ENCODE peak calls at places on chromosomes 12 and 14, in nine cellular contexts. F is HepG2, Y is vagina, N is breast epithelium, W is Panc1, K is stomach, Z is H1, A is prostate gland, E is HL-60. P is an unnamed sample.

GRCh38 chr12:108811411-108812185 is 45.8 kb downstream of the SSH1 start:
- DNase-seq in N (peak), Y (no peak), A (no peak), E (no peak), W (no peak), K (no peak), Z (no peak), F (no peak), P (no peak)

GRCh38 chr12:89840162-89840922 is 131.7 kb upstream of the ATP2B1 start:
- DNase-seq in A (no peak), Y (no peak), F (no peak), K (no peak), E (peak), Z (no peak), N (no peak), W (no peak), P (no peak)

GRCh38 chr14:39731912-39732311 is 299.7 kb upstream of the FBXO33 start:
- DNase-seq in W (no peak), N (no peak), F (peak), A (no peak), Y (no peak), K (no peak), Z (no peak), E (no peak), P (no peak)

GRCh38 chr14:70655110-70655826 is 13.6 kb downstream of the TTC9 start:
- DNase-seq in F (no peak), E (peak), Z (no peak), N (no peak), W (no peak), A (no peak), Y (no peak), K (peak), P (peak)

GRCh38 chr14:104724981-104725771 is 1.1 kb downstream of the ADSS1 start:
- DNase-seq in N (no peak), E (no peak), F (peak), W (no peak), K (peak), A (no peak), Y (no peak), Z (no peak), P (peak)

GRCh38 chr12:53500119-53500775 is 836 bp upstream of the TARBP2 start:
- DNase-seq in N (peak), Z (no peak), W (no peak), A (no peak), K (peak), Y (no peak), E (peak), F (peak), P (peak)

GRCh38 chr12:70045036-70045435 is 198.2 kb upstream of the CNOT2 start:
- DNase-seq in A (no peak), Z (no peak), W (no peak), F (no peak), E (no peak), N (no peak), Y (no peak), K (no peak), P (no peak)

GRCh38 chr12:69534389-69534822 is 50.9 kb upstream of the CCT2 start:
- DNase-seq in A (no peak), F (peak), Z (peak), K (no peak), W (peak), Y (no peak), E (no peak), N (peak), P (peak)

GRCh38 chr12:83866477-83866876 is 1046.1 kb downstream of the SLC6A15 start:
- DNase-seq in K (no peak), Y (no peak), E (no peak), Z (no peak), N (no peak), W (no peak), A (no peak), F (no peak), P (no peak)

GRCh38 chr12:109764776-109765492 is 51.3 kb downstream of the FAM222A start:
- DNase-seq in F (no peak), E (no peak), Y (peak), K (peak), Z (no peak), A (no peak), N (no peak), W (no peak), P (no peak)

GRCh38 chr12:121089031-121089812 is 43.5 kb upstream of the P2RX7 start:
- DNase-seq in Z (no peak), E (no peak), F (peak), Y (no peak), A (no peak), K (peak), W (no peak), N (no peak), P (peak)

GRCh38 chr14:56199095-56199975 is 81.1 kb downstream of the PELI2 start:
- DNase-seq in K (no peak), Y (no peak), E (no peak), N (no peak), W (no peak), F (no peak), Z (no peak), A (no peak), P (no peak)

GRCh38 chr14:95507174-95507573 is 9.3 kb downstream of the SYNE3 start:
- DNase-seq in W (no peak), K (peak), A (peak), F (no peak), N (peak), Y (no peak), Z (no peak), E (peak), P (peak)

GRCh38 chr12:76636141-76636692 is 76.6 kb upstream of the OSBPL8 start:
- DNase-seq in W (no peak), Y (no peak), K (no peak), A (no peak), F (no peak), N (no peak), E (no peak), Z (no peak), P (no peak)

GRCh38 chr14:24959791-24960331 is 90.1 kb downstream of the STXBP6 start:
- DNase-seq in Y (no peak), A (no peak), F (peak), W (no peak), Z (no peak), N (no peak), K (no peak), E (no peak), P (peak)

GRCh38 chr12:60387356-60387755 is 791.5 kb downstream of the SLC16A7 start:
- DNase-seq in Y (no peak), N (no peak), W (no peak), F (no peak), Z (no peak), A (no peak), E (no peak), K (no peak), P (no peak)

GRCh38 chr12:122029620-122030426 is 8.1 kb downstream of the BCL7A start:
- DNase-seq in Z (no peak), W (no peak), K (no peak), E (no peak), F (no peak), Y (no peak), N (peak), A (no peak), P (no peak)

GRCh38 chr12:130013771-130014484 is 110.1 kb upstream of the TMEM132D start:
- DNase-seq in N (no peak), A (peak), Z (peak), Y (no peak), F (peak), K (peak), W (peak), E (no peak), P (peak)

GRCh38 chr12:69500631-69501030 is 30.4 kb downstream of the FRS2 start:
- DNase-seq in W (no peak), A (no peak), F (no peak), N (no peak), K (no peak), Y (no peak), Z (no peak), E (no peak), P (no peak)

GRCh38 chr12:132423251-132424117 is 66.5 kb upstream of the FBRSL1 start:
- DNase-seq in E (no peak), Y (no peak), N (no peak), F (peak), Z (no peak), A (no peak), K (no peak), W (no peak), P (no peak)

GRCh38 chr12:92992041-92992440 is 62.9 kb upstream of the EEA1 start:
- DNase-seq in F (no peak), K (no peak), Z (no peak), N (no peak), A (no peak), W (no peak), Y (no peak), E (no peak), P (no peak)

GRCh38 chr14:74593241-74593985 is 18.6 kb downstream of the LTBP2 start:
- DNase-seq in A (no peak), N (no peak), Z (no peak), E (no peak), W (no peak), F (peak), Y (no peak), K (no peak), P (no peak)

GRCh38 chr12:75660107-75660530 is 148.7 kb upstream of the KRR1 start:
- DNase-seq in Z (no peak), N (no peak), A (no peak), E (no peak), K (no peak), W (no peak), F (no peak), Y (no peak), P (no peak)

GRCh38 chr14:74217672-74218448 is 21.4 kb upstream of the VSX2 start:
- DNase-seq in E (peak), Y (no peak), K (peak), N (no peak), Z (peak), W (peak), A (peak), F (peak), P (peak)

GRCh38 chr12:95858451-95859343 is at the start of gene SNRPF:
- DNase-seq in Y (no peak), N (peak), A (peak), K (peak), W (peak), E (peak), Z (peak), F (peak), P (peak)

DNA sequence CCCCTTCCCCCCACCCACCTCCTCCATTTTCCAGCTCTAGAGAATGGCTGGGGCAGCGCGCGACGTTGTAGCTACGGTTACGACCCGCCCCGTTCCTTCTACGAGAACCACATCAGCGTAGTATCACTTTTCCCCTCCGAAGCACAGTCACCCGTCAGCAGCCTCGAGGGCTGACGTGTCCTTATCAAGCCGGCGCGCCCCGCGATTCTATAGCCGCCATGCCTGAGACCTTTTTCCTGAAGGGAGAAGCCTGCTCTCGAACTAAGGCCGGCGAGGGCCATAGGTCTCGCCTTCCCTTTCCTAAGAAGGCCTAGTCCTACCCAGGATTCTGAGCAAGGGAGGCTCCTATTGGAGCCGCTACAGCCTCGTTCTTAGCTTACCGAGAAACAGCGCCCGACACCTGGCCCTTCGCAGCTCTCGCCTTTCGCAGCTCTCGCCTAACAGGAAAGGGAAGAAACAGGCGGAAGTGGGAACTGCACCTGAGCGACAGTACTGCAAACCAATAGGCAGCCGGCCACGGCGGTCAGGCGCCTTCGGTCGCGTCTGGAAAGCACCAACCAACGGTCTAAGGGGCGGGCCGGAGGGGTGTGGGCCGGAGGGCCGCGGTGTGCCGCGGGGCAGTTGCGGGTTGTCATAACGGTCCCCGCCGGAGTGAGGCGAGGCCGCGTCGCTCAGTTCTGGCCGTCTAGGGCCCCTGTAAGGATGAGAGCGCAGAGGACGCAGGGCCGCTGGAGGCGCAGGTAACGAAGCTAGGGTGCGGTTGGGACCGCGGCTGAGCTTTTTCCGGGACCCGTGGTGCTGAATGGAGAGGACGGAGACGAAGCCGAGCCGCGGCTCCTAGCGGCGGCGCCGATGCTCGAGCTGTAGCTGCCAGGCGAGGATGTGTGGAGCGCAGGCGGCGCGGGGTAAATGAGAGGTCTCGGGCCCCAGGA is at the start of the genes MGAT2 and RPL36AL:
- DNase-seq in E (peak), Z (peak), K (peak), W (peak), F (peak), A (peak), Y (no peak), N (peak), P (peak)
- TF ChIP-seq POLR2AphosphoS5 in E (peak), Z (peak), K (peak), W (peak), F (peak), A (peak), Y (peak), N (peak), P (peak)

GRCh38 chr12:1934068-1934467 is 15.6 kb upstream of the CACNA2D4 start:
- DNase-seq in F (no peak), K (no peak), N (no peak), A (no peak), E (no peak), W (no peak), Y (peak), Z (no peak), P (no peak)

GRCh38 chr12:1934831-1935230 is 16.4 kb upstream of the CACNA2D4 start:
- DNase-seq in E (no peak), W (no peak), Z (no peak), A (no peak), N (no peak), K (no peak), Y (peak), F (no peak), P (no peak)

GRCh38 chr12:1932264-1932777 is 13.9 kb upstream of the CACNA2D4 start:
- DNase-seq in F (no peak), A (peak), E (no peak), K (peak), Y (peak), N (no peak), Z (no peak), W (no peak), P (peak)

GRCh38 chr12:1935242-1935641 is 16.8 kb upstream of the CACNA2D4 start:
- DNase-seq in Z (no peak), W (no peak), K (no peak), E (no peak), N (no peak), A (no peak), Y (peak), F (no peak), P (no peak)

GRCh38 chr12:1933342-1933992 is 15.0 kb upstream of the CACNA2D4 start:
- DNase-seq in F (no peak), K (peak), N (no peak), E (no peak), A (no peak), Z (no peak), W (no peak), Y (peak), P (no peak)
- TF ChIP-seq CTCF in F (peak), K (no peak), N (no peak), E (no peak), A (no peak), Z (peak), W (no peak), Y (no peak), P (no peak)

GRCh38 chr12:119258149-119258548 is 76.4 kb upstream of the CCDC60 start:
- DNase-seq in W (no peak), N (no peak), Z (no peak), K (no peak), A (no peak), Y (no peak), F (no peak), E (no peak), P (no peak)
- TF ChIP-seq POLR2AphosphoS5 in W (no peak), N (no peak), Z (no peak), K (no peak), A (no peak), Y (no peak), F (no peak), E (no peak), P (no peak)

DNA sequence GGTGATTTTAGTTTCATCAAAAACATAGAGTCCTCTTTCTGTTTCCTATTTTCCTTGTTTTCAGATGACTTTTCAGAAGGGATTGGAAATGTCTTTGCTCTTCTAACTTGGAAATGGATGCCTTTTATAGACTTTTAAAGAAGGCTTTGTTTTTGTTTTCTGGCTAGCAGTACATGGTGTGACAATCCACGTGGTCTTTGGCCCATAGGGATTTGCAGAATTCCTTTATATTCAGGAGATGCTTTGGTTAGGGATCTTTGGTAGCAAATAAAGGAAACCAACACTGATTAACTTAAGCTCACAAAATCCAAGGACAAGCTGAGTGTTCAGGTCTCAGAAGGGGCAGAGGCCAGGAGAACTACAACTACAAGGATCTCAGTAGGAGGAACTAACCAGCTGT is 58.5 kb upstream of the MANSC4 start:
- DNase-seq in E (no peak), N (no peak), W (no peak), F (no peak), Y (no peak), K (no peak), Z (no peak), A (no peak), P (no peak)
- TF ChIP-seq CTCF in E (no peak), N (no peak), W (no peak), F (no peak), Y (no peak), K (no peak), Z (no peak), A (no peak), P (no peak)

GRCh38 chr12:46214668-46215429 is 54.0 kb downstream of the SLC38A1 start:
- DNase-seq in K (peak), W (no peak), Z (no peak), A (no peak), F (no peak), N (no peak), E (no peak), Y (no peak), P (peak)
- TF ChIP-seq POLR2AphosphoS5 in K (peak), W (no peak), Z (no peak), A (no peak), F (no peak), N (no peak), E (no peak), Y (no peak), P (peak)

DNA sequence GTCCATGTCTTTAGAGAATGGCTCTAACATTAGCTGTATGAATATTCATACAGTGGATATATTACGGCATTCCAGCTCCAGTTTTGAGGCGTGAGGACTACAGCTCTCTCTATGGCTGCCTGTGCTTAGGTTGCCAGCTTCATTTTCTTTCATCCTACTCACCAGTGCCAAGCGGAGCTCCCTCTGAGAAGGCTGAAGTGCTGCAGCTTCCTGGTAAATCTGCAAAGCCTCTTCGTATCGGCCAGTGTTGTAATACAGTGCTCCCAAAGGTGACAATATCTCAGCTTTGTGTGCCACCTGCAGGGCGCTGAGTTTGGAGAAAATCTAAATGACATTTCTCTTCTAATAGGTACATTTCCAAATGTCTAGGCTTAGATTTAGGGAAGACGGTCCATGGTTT is 19.8 kb upstream of the OVCH1 start:
- DNase-seq in N (no peak), Z (no peak), F (no peak), E (no peak), A (peak), W (no peak), Y (no peak), K (no peak), P (no peak)
- TF ChIP-seq CTCF in N (no peak), Z (no peak), F (peak), E (no peak), A (no peak), W (peak), Y (no peak), K (peak), P (no peak)

GRCh38 chr14:23352506-23353432 is at the start of gene SLC22A17:
- DNase-seq in F (peak), A (peak), Y (no peak), E (no peak), Z (no peak), W (no peak), K (peak), N (peak), P (peak)

GRCh38 chr14:23356662-23357061 is 4.0 kb upstream of the SLC22A17 start:
- DNase-seq in F (no peak), Y (no peak), N (no peak), K (no peak), A (no peak), Z (no peak), W (no peak), E (no peak), P (no peak)

GRCh38 chr14:23353433-23353780 is 720 bp upstream of the SLC22A17 start:
- DNase-seq in N (no peak), F (no peak), Z (no peak), Y (no peak), K (no peak), W (no peak), E (no peak), A (no peak), P (no peak)

GRCh38 chr14:23356036-23356435 is 3.3 kb upstream of the SLC22A17 start:
- DNase-seq in Z (no peak), F (no peak), E (no peak), N (no peak), K (no peak), W (no peak), A (no peak), Y (no peak), P (no peak)

GRCh38 chr14:23354990-23355389 is 2.3 kb upstream of the SLC22A17 start:
- DNase-seq in E (no peak), Y (no peak), F (no peak), Z (no peak), A (no peak), W (no peak), K (no peak), N (no peak), P (no peak)
- TF ChIP-seq POLR2AphosphoS5 in E (no peak), Y (no peak), F (no peak), Z (peak), A (no peak), W (no peak), K (no peak), N (no peak), P (no peak)

DNA sequence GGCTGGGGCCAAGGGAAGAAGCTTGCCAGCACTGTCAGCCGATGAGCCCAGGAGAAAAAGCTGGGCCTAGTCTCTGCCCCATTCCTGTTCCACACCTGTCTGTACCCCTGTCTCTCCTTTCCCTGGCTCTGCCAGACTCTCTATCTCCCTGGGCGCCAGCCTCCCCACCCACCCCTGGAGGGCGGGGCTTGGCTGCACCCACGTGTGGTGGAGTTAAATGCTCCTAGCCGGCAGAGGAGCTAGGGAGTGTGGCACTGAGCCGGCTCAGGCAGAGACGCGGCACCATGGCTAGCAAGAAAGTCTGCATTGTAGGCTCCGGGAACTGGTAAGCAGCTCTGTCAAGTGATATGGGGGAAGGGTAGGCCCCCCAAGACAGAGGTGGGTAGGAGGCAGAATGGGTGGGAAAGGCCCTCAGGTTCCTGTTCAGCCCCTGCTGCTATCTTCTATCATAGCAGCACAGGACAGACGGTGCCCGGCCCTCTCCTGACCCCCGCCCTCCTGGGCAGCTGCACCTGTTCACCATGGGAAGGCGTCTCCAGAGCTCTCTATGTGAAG is at the start of gene GPD1:
- DNase-seq in N (peak), Y (no peak), K (peak), W (no peak), A (peak), F (peak), E (no peak), Z (no peak), P (peak)
- TF ChIP-seq CTCF in N (no peak), Y (no peak), K (no peak), W (no peak), A (no peak), F (peak), E (no peak), Z (no peak), P (no peak)

P was measured in transverse colon.